ENCODE peak calls at places on chromosomes 12 and 14, in four cellular contexts. L, R, Y and S are unnamed samples.

GRCh38 chr14:58428011-58428807 is 690 bp downstream of the KIAA0586 start:
- DNase-seq in Y (no peak), L (no peak), R (no peak), S (peak; percentile 74)

GRCh38 chr14:80188571-80188970 is 22.7 kb downstream of the DIO2 start:
- DNase-seq in Y (no peak), L (no peak), R (no peak), S (no peak)

GRCh38 chr12:28440209-28440608 is 250.0 kb downstream of the CCDC91 start:
- DNase-seq in Y (no peak), R (no peak), L (no peak), S (no peak)

GRCh38 chr12:50203691-50204090 is 36.5 kb upstream of the CERS5 start:
- DNase-seq in R (no peak), Y (no peak), L (no peak), S (no peak)

GRCh38 chr14:104299993-104300761 is 161.8 kb downstream of the KIF26A start:
- DNase-seq in L (no peak), R (no peak), Y (peak; percentile 62), S (no peak)

GRCh38 chr14:96212140-96212539 is 7.5 kb downstream of the BDKRB2 start:
- DNase-seq in Y (no peak), L (no peak), R (no peak), S (no peak)

GRCh38 chr14:75769047-75769685 is 108.1 kb downstream of the TTLL5 start:
- DNase-seq in L (no peak), Y (no peak), R (no peak), S (no peak)

GRCh38 chr14:28629328-28630004 is 137.1 kb upstream of the FOXG1 start:
- DNase-seq in L (no peak), Y (no peak), R (no peak), S (no peak)

GRCh38 chr14:91413547-91414474 is 3.8 kb downstream of the CCDC88C start:
- DNase-seq in L (peak; percentile 72), Y (peak; percentile 90), R (peak; percentile 93), S (no peak)

GRCh38 chr14:64544607-64545312 is 4.2 kb downstream of the HSPA2 start:
- DNase-seq in Y (no peak), L (no peak), R (no peak), S (no peak)

GRCh38 chr14:37251778-37252177 is 54.0 kb downstream of the MIPOL1 start:
- DNase-seq in Y (no peak), L (no peak), R (no peak), S (no peak)
- TF ChIP-seq CTCF in Y (no peak), L (no peak), R (no peak), S (no peak)

DNA sequence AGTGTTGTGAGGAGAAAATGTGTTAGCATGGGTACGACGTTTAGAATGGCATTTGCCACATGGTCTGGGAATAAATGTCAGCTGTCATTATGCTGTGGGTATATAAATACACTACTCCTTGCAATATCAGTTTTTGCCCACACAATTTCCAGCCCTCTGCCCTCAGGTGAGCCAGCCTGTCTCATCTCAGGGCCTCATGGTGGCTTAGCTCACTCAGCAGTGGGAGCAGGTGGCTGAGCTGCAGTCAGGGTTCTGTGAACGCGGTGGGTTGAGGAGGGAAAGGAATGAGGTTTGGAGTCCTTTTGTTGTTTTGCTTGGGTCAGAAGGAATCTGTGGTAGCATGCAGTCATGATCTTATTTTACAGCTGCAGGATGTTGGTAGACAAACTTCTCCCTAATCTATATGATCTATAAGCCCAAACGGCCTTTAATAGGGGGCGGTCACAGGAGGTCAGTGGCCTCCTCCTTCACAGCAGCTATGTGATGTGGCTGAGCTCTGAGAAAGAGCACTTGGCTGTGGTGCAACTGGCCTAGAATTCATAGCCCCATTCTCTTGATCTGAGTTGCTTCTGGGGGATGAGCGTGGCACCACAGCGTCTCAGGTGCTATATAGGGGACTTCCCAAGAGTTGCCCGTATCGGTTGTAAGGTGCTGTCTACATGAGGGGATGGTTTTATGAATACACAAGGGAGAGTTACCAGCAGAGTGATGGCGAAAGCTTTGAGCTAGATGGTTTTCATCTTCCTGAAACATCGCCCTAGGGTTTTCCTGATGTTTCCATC is 27.8 kb upstream of the KCNA5 start:
- DNase-seq in R (no peak), L (no peak), Y (no peak), S (no peak)
- TF ChIP-seq POLR2A in R (no peak), L (no peak), Y (no peak), S (no peak)

GRCh38 chr12:20342111-20342510 is 26.2 kb upstream of the PDE3A start:
- DNase-seq in L (no peak), Y (no peak), R (no peak), S (no peak)

DNA sequence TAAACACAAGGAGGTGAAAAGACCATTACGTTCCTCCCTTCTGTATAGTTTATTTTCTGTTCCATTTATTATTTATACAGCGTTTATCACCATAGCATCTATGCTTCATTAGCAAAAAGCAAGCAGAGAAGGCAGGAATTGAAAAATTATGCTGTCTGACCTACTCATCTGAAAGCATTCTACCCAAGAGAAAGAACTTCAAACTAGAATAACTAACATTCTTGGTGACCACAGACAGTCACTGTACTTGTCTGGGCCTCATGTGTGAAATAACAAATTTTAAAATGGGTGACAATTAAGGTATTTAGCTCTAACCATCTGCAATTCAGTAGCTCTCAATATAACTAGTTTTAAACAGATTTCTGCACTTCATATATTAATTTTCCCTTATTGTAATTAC is 29.3 kb upstream of the PDE3A start:
- DNase-seq in R (no peak), Y (no peak), L (no peak), S (no peak)
- TF ChIP-seq CTCF in R (no peak), Y (no peak), L (no peak), S (no peak)

GRCh38 chr12:120862664-120863063 is 41.5 kb downstream of the SPPL3 start:
- DNase-seq in R (no peak), Y (no peak), L (no peak), S (no peak)
- TF ChIP-seq POLR2A in R (no peak), Y (no peak), L (no peak), S (no peak)